ENCODE peak calls at places on chromosomes 1 and 21, in ten cellular contexts. N, Z, R, L, O, B, V, P, G and C are unnamed samples.

GRCh38 chr1:3857791-3858129 is 484 bp downstream of the DFFB start:
- DNase-seq in R (peak), V (no peak), L (no peak), B (no peak), O (no peak), G (no peak), P (no peak), Z (no peak), N (no peak), C (no peak)

GRCh38 chr1:233972951-233973635 is 68.6 kb downstream of the SLC35F3 start:
- DNase-seq in P (no peak), R (no peak), V (no peak), N (no peak), Z (no peak), G (no peak), O (no peak), L (no peak), B (no peak), C (no peak)

GRCh38 chr1:91129017-91129416 is 107.2 kb upstream of the ZNF644 start:
- DNase-seq in B (no peak), P (no peak), G (no peak), N (no peak), L (no peak), V (no peak), R (no peak), O (no peak), Z (no peak), C (no peak)

GRCh38 chr1:27143408-27143807 is 11.5 kb downstream of the SLC9A1 start:
- DNase-seq in N (no peak), V (no peak), Z (no peak), O (no peak), R (no peak), G (no peak), L (peak), P (no peak), B (no peak), C (no peak)

GRCh38 chr1:10841059-10841458 is 44.6 kb upstream of the CASZ1 start:
- DNase-seq in V (no peak), R (no peak), P (no peak), B (no peak), N (no peak), Z (no peak), G (no peak), O (no peak), L (no peak), C (no peak)

GRCh38 chr1:77732090-77732489 is 27.6 kb downstream of the USP33 start:
- DNase-seq in O (no peak), V (no peak), L (no peak), P (no peak), G (no peak), N (no peak), R (no peak), B (no peak), Z (no peak), C (no peak)

GRCh38 chr21:28294046-28294445 is 698.6 kb downstream of the LTN1 start:
- DNase-seq in B (no peak), G (no peak), P (no peak), V (peak), O (no peak), L (peak), N (no peak), Z (peak), R (no peak), C (no peak)

GRCh38 chr1:94743866-94744265 is 76.3 kb upstream of the SLC44A3 start:
- DNase-seq in R (no peak), O (no peak), G (no peak), N (no peak), V (no peak), L (peak), B (peak), Z (no peak), P (no peak), C (no peak)

GRCh38 chr1:55618203-55618602 is 403.0 kb upstream of the USP24 start:
- DNase-seq in R (no peak), P (no peak), Z (no peak), B (no peak), G (no peak), V (no peak), L (no peak), O (no peak), N (no peak), C (no peak)

GRCh38 chr1:41626616-41627375 is 142.3 kb upstream of the EDN2 start:
- DNase-seq in L (no peak), G (no peak), O (no peak), P (no peak), R (peak), N (no peak), V (peak), Z (peak), B (peak), C (no peak)

GRCh38 chr1:119285482-119285881 is 83.1 kb upstream of the HAO2 start:
- DNase-seq in O (no peak), G (no peak), N (no peak), B (no peak), R (no peak), Z (peak), L (no peak), V (peak), P (no peak), C (no peak)

GRCh38 chr1:54047384-54048315 is 5.4 kb downstream of the TMEM59 start:
- DNase-seq in B (no peak), O (no peak), N (no peak), Z (no peak), R (no peak), G (no peak), L (peak), P (no peak), V (peak), C (no peak)